ENCODE peak calls at places on chromosome 20, in four cellular contexts. One of them, this sample, is unnamed.

GRCh38 chr20:47887477-47888080 is 102.3 kb upstream of the SULF2 start:
- DNase-seq in RCC 7860: no peak
- DNase-seq in non-pigmented ciliary epithelial cell: no peak
- DNase-seq in progenitor cell of endocrine pancreas: no peak
- DNase-seq in this sample: no peak

GRCh38 chr20:38304845-38305447 is 990 bp downstream of the BPI start:
- DNase-seq in RCC 7860: no peak
- DNase-seq in non-pigmented ciliary epithelial cell: no peak
- DNase-seq in progenitor cell of endocrine pancreas: no peak
- DNase-seq in this sample: peak

GRCh38 chr20:48614593-48615274 is 213.1 kb downstream of the PREX1 start:
- DNase-seq in RCC 7860: no peak
- DNase-seq in non-pigmented ciliary epithelial cell: no peak
- DNase-seq in progenitor cell of endocrine pancreas: no peak
- DNase-seq in this sample: no peak

GRCh38 chr20:1711266-1711665 is 53.7 kb upstream of the SIRPG start:
- DNase-seq in RCC 7860: no peak
- DNase-seq in non-pigmented ciliary epithelial cell: no peak
- DNase-seq in progenitor cell of endocrine pancreas: no peak
- DNase-seq in this sample: no peak

GRCh38 chr20:8221887-8222419 is 89.9 kb downstream of the PLCB1 start:
- DNase-seq in RCC 7860: no peak
- DNase-seq in non-pigmented ciliary epithelial cell: no peak
- DNase-seq in progenitor cell of endocrine pancreas: no peak
- DNase-seq in this sample: no peak

GRCh38 chr20:31740208-31740607 is 1.1 kb downstream of the TPX2 start:
- DNase-seq in RCC 7860: peak
- DNase-seq in non-pigmented ciliary epithelial cell: no peak
- DNase-seq in progenitor cell of endocrine pancreas: no peak
- DNase-seq in this sample: peak

GRCh38 chr20:34506480-34506879 is 9.7 kb upstream of the DYNLRB1 start:
- DNase-seq in RCC 7860: no peak
- DNase-seq in non-pigmented ciliary epithelial cell: no peak
- DNase-seq in progenitor cell of endocrine pancreas: no peak
- DNase-seq in this sample: no peak

GRCh38 chr20:48012401-48012974 is 227.2 kb upstream of the SULF2 start:
- DNase-seq in RCC 7860: peak
- DNase-seq in non-pigmented ciliary epithelial cell: peak
- DNase-seq in progenitor cell of endocrine pancreas: no peak
- DNase-seq in this sample: peak

GRCh38 chr20:41140226-41141133 is 3.1 kb downstream of the PLCG1 start:
- DNase-seq in RCC 7860: no peak
- DNase-seq in non-pigmented ciliary epithelial cell: no peak
- DNase-seq in progenitor cell of endocrine pancreas: no peak
- DNase-seq in this sample: no peak

GRCh38 chr20:59075934-59076508 is 33.4 kb upstream of the PRELID3B start:
- DNase-seq in RCC 7860: no peak
- DNase-seq in non-pigmented ciliary epithelial cell: no peak
- DNase-seq in progenitor cell of endocrine pancreas: no peak
- DNase-seq in this sample: no peak

GRCh38 chr20:41175727-41176330 is 38.5 kb downstream of the PLCG1 start:
- DNase-seq in RCC 7860: no peak
- DNase-seq in non-pigmented ciliary epithelial cell: no peak
- DNase-seq in progenitor cell of endocrine pancreas: peak
- DNase-seq in this sample: no peak

GRCh38 chr20:61954276-61955021 is 111.2 kb downstream of the TAF4 start:
- DNase-seq in RCC 7860: no peak
- DNase-seq in non-pigmented ciliary epithelial cell: no peak
- DNase-seq in progenitor cell of endocrine pancreas: no peak
- DNase-seq in this sample: no peak

GRCh38 chr20:35992713-35993335 is 24.4 kb downstream of the CNBD2 start:
- DNase-seq in RCC 7860: peak
- DNase-seq in non-pigmented ciliary epithelial cell: peak
- DNase-seq in progenitor cell of endocrine pancreas: no peak
- DNase-seq in this sample: peak

GRCh38 chr20:37741560-37741959 is 47.7 kb downstream of the CTNNBL1 start:
- DNase-seq in RCC 7860: no peak
- DNase-seq in non-pigmented ciliary epithelial cell: no peak
- DNase-seq in progenitor cell of endocrine pancreas: no peak
- DNase-seq in this sample: no peak

GRCh38 chr20:17968366-17969275 is at the start of the genes MGME1 and SNX5:
- DNase-seq in RCC 7860: peak
- DNase-seq in non-pigmented ciliary epithelial cell: peak
- DNase-seq in progenitor cell of endocrine pancreas: peak
- DNase-seq in this sample: peak

GRCh38 chr20:50213531-50214106 is 23.0 kb downstream of the CEBPB start:
- DNase-seq in RCC 7860: peak
- DNase-seq in non-pigmented ciliary epithelial cell: no peak
- DNase-seq in progenitor cell of endocrine pancreas: no peak
- DNase-seq in this sample: no peak

This sample was measured in ACHN.